ENCODE peak calls at places on chromosomes 3 and 15, in seven cellular contexts. B is G401; A is activated CD8-positive, alpha-beta memory T cell treated with anti-CD3 and anti-CD28 coated beads for 4 hours; I is activated T-helper 9 cell treated with anti-CD3 and anti-CD28 coated beads, Interleukin-2, amount 50 U/mL, for 16 hours; M is occipital lobe; R is activated CD4-positive, alpha-beta T cell treated with anti-CD3 and anti-CD28 coated beads, Interleukin-2, amount 50 U/mL, for 4 hours; S is AG04450. T is an unnamed sample.

GRCh38 chr15:80591471-80591870 is 103.6 kb upstream of the ABHD17C start:
- DNase-seq in B (no peak), A (no peak), I (no peak), M (no peak), R (no peak), S (no peak), T (no peak)

GRCh38 chr3:133563186-133563591 is 10.3 kb upstream of the CDV3 start:
- DNase-seq in B (no peak), A (no peak), I (no peak), M (no peak), R (no peak), S (no peak), T (peak; percentile 82)

GRCh38 chr3:70179111-70179510 is 133.3 kb downstream of the MDFIC2 start:
- DNase-seq in B (no peak), A (no peak), I (no peak), M (no peak), R (no peak), S (no peak), T (no peak)

GRCh38 chr15:65476942-65477341 is 40.5 kb downstream of the DPP8 start:
- DNase-seq in B (no peak), A (no peak), I (no peak), M (no peak), R (no peak), S (peak; percentile 49), T (peak; percentile 87)

GRCh38 chr15:42100021-42100800 is 5.8 kb upstream of the PLA2G4D start:
- DNase-seq in B (no peak), A (no peak), I (no peak), M (no peak), R (no peak), S (no peak), T (peak; percentile 48)

GRCh38 chr3:46527239-46527638 is 29.5 kb downstream of the RTP3 start:
- DNase-seq in B (no peak), A (no peak), I (no peak), M (no peak), R (no peak), S (no peak), T (no peak)

GRCh38 chr15:75349851-75350588 is 3.2 kb downstream of the NEIL1 start:
- DNase-seq in B (no peak), A (peak; percentile 33), I (peak; percentile 46), M (no peak), R (peak; percentile 20), S (no peak), T (no peak)

GRCh38 chr3:142022381-142022780 is 127.0 kb downstream of the TFDP2 start:
- DNase-seq in B (peak; percentile 13), A (no peak), I (no peak), M (no peak), R (no peak), S (no peak), T (peak; percentile 32)

GRCh38 chr3:197103766-197104165 is 74.1 kb upstream of the MELTF start:
- DNase-seq in B (no peak), A (no peak), I (no peak), M (no peak), R (no peak), S (peak; percentile 20), T (peak; percentile 80)

GRCh38 chr3:146896711-146897110 is 291.6 kb upstream of the PLSCR5 start:
- DNase-seq in B (no peak), A (no peak), I (no peak), M (no peak), R (no peak), S (no peak), T (no peak)

GRCh38 chr15:25787381-25787780 is 75.7 kb downstream of the ATP10A start:
- DNase-seq in B (no peak), A (no peak), I (no peak), M (no peak), R (no peak), S (no peak), T (peak; percentile 48)

GRCh38 chr3:104514371-104514770 is 852.3 kb upstream of the ALCAM start:
- DNase-seq in B (no peak), A (no peak), I (no peak), M (no peak), R (no peak), S (no peak), T (no peak)

GRCh38 chr15:52261026-52261425 is 34.6 kb downstream of the MYO5C start:
- DNase-seq in B (no peak), A (no peak), I (no peak), M (no peak), R (no peak), S (no peak), T (no peak)

GRCh38 chr3:122996038-122996580 is 31.5 kb downstream of the SEMA5B start:
- DNase-seq in B (peak; percentile 94), A (no peak), I (no peak), M (no peak), R (no peak), S (no peak), T (no peak)

GRCh38 chr3:113717308-113717707 is 20.9 kb upstream of the USF3 start:
- DNase-seq in B (no peak), A (no peak), I (no peak), M (no peak), R (no peak), S (no peak), T (no peak)

GRCh38 chr3:151379083-151379734 is 5.3 kb downstream of the P2RY12 start:
- DNase-seq in B (no peak), A (no peak), I (no peak), M (no peak), R (no peak), S (no peak), T (peak; percentile 38)

GRCh38 chr15:25568751-25569150 is 129.9 kb upstream of the UBE3A start:
- DNase-seq in B (peak; percentile 87), A (no peak), I (no peak), M (peak; percentile 36), R (no peak), S (no peak), T (no peak)

GRCh38 chr3:41652931-41653330 is 309.0 kb downstream of the ULK4 start:
- DNase-seq in B (no peak), A (no peak), I (no peak), M (no peak), R (no peak), S (no peak), T (peak; percentile 74)

GRCh38 chr3:14137004-14137403 is 12.2 kb downstream of the TMEM43 start:
- DNase-seq in B (no peak), A (no peak), I (no peak), M (no peak), R (no peak), S (no peak), T (no peak)

GRCh38 chr3:3023106-3023505 is 87.1 kb downstream of the IL5RA start:
- DNase-seq in B (no peak), A (no peak), I (no peak), M (no peak), R (no peak), S (no peak), T (no peak)

GRCh38 chr3:81173514-81173913 is 587.9 kb downstream of the GBE1 start:
- DNase-seq in B (no peak), A (no peak), I (no peak), M (no peak), R (no peak), S (no peak), T (no peak)

GRCh38 chr3:182464513-182465145 is 328.7 kb upstream of the ATP11B start:
- DNase-seq in B (no peak), A (no peak), I (no peak), M (no peak), R (no peak), S (no peak), T (no peak)

GRCh38 chr3:57605683-57606082 is 8.5 kb upstream of the ARF4 start:
- DNase-seq in B (no peak), A (no peak), I (no peak), M (no peak), R (no peak), S (no peak), T (no peak)

GRCh38 chr3:40546811-40547210 is 22.1 kb downstream of the ZNF621 start:
- DNase-seq in B (no peak), A (no peak), I (no peak), M (no peak), R (no peak), S (peak; percentile 15), T (peak; percentile 55)

GRCh38 chr15:28934645-28935044 is 48.9 kb downstream of the APBA2 start:
- DNase-seq in B (peak; percentile 66), A (no peak), I (no peak), M (no peak), R (no peak), S (no peak), T (no peak)

GRCh38 chr15:79378394-79379158 is 53.6 kb upstream of the MINAR1 start:
- DNase-seq in B (no peak), A (no peak), I (no peak), M (no peak), R (no peak), S (no peak), T (peak; percentile 13)

GRCh38 chr15:32105258-32106248 is 75.2 kb downstream of the CHRNA7 start:
- DNase-seq in B (no peak), A (no peak), I (no peak), M (no peak), R (no peak), S (no peak), T (no peak)

GRCh38 chr15:45635191-45635638 is 386 bp downstream of the SQOR start:
- DNase-seq in B (no peak), A (peak; percentile 40), I (peak; percentile 62), M (no peak), R (peak; percentile 60), S (no peak), T (peak; percentile 37)

GRCh38 chr3:188284455-188285212 is 130.7 kb downstream of the LPP start:
- DNase-seq in B (no peak), A (no peak), I (peak; percentile 26), M (no peak), R (no peak), S (no peak), T (peak; percentile 34)

GRCh38 chr3:194884649-194885315 is 199.1 kb downstream of the FAM43A start:
- DNase-seq in B (no peak), A (no peak), I (no peak), M (no peak), R (no peak), S (no peak), T (peak; percentile 32)

GRCh38 chr3:134761213-134761612 is 33.8 kb upstream of the EPHB1 start:
- DNase-seq in B (peak; percentile 58), A (no peak), I (no peak), M (no peak), R (no peak), S (no peak), T (no peak)